ENCODE peak calls at places on chromosomes 3 and 15, in eight cellular contexts. U, P, J, T, S, B, G and V are unnamed samples.
A peak's percentile ranks its signal among the peaks of the same experiment; 100 is the strongest.

GRCh38 chr3:128084675-128085021 is 32.4 kb downstream of the SEC61A1 start:
- DNase-seq in P (no peak), J (no peak), S (no peak), B (no peak), U (no peak), T (no peak), G (no peak), V (no peak)

GRCh38 chr15:40891810-40892448 is 2.3 kb upstream of the VPS18 start:
- DNase-seq in G (no peak), T (no peak), S (no peak), U (no peak), B (peak; percentile 55), P (peak; percentile 40), J (no peak), V (no peak)

GRCh38 chr15:40766194-40766830 is 2.4 kb downstream of the GCHFR start:
- DNase-seq in T (no peak), U (no peak), P (no peak), G (no peak), B (no peak), S (no peak), J (no peak), V (no peak)

GRCh38 chr3:116939550-116939949 is 230.0 kb downstream of the TUSC7 start:
- DNase-seq in B (no peak), T (no peak), S (no peak), J (no peak), P (no peak), G (no peak), U (no peak), V (no peak)

GRCh38 chr3:197598404-197598980 is 42.7 kb upstream of the BDH1 start:
- DNase-seq in J (no peak), T (no peak), B (no peak), U (no peak), G (no peak), P (no peak), S (no peak), V (no peak)

GRCh38 chr15:77541421-77542181 is 91.1 kb downstream of the LINGO1 start:
- DNase-seq in J (peak; percentile 73), B (no peak), P (no peak), U (no peak), G (no peak), T (no peak), S (no peak), V (peak; percentile 61)

GRCh38 chr15:91075761-91076160 is 24.3 kb upstream of the SV2B start:
- DNase-seq in T (no peak), P (no peak), B (no peak), J (no peak), G (no peak), U (no peak), S (no peak), V (no peak)

GRCh38 chr3:141840737-141841544 is 35.5 kb upstream of the ATP1B3 start:
- DNase-seq in U (no peak), B (peak; percentile 84), S (no peak), J (no peak), T (no peak), G (no peak), P (no peak), V (no peak)

GRCh38 chr3:56257826-56258225 is 210.4 kb downstream of the ERC2 start:
- DNase-seq in U (no peak), T (no peak), G (no peak), S (no peak), B (no peak), P (no peak), J (no peak), V (no peak)

GRCh38 chr15:71526061-71526460 is 284.3 kb upstream of the NR2E3 start:
- DNase-seq in U (no peak), J (no peak), T (no peak), B (no peak), P (no peak), S (no peak), G (no peak), V (no peak)

GRCh38 chr3:124246949-124247348 is 255.0 kb upstream of the ROPN1 start:
- DNase-seq in U (no peak), S (no peak), P (peak; percentile 43), T (no peak), G (peak; percentile 12), B (peak; percentile 26), J (no peak), V (no peak)

GRCh38 chr15:90685688-90686434 is 31.3 kb upstream of the BLM start:
- DNase-seq in U (no peak), J (no peak), G (no peak), P (no peak), B (no peak), T (no peak), S (no peak), V (no peak)

GRCh38 chr3:40829876-40830275 is 305.1 kb downstream of the ZNF621 start:
- DNase-seq in S (no peak), T (no peak), P (peak; percentile 68), U (no peak), B (no peak), G (no peak), J (no peak), V (no peak)

GRCh38 chr3:118705827-118706226 is 328.8 kb downstream of the IGSF11 start:
- DNase-seq in U (no peak), P (no peak), T (no peak), G (no peak), B (no peak), S (no peak), J (no peak), V (no peak)

GRCh38 chr3:107690522-107691138 is 167.9 kb downstream of the BBX start:
- DNase-seq in J (no peak), P (peak; percentile 45), B (peak; percentile 51), U (no peak), G (peak; percentile 8), T (no peak), S (no peak), V (no peak)

GRCh38 chr15:77018796-77019475 is 24.0 kb downstream of the PSTPIP1 start:
- DNase-seq in J (peak; percentile 76), T (no peak), U (no peak), P (no peak), G (no peak), S (no peak), B (no peak), V (no peak)

DNA sequence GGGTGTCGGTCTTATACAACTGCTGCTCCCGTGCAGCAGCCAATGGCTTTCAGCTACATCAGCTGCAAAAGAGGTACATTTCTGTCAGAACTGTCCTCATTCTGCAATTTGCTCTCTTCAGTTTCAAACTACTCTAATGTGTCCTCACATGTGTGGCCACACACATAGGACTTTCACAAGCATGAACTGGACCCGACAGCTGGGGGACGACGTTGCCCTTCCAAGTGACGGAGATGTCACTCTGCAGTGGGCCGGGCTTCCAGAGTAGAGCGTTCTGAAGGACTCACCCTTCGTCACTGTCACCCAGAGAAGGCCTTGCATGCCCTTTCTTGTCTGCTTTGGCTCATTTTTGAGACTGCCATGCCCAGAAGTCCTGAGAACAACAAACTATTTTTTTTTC is 189.8 kb downstream of the ATP10A start:
- DNase-seq in P (no peak), G (no peak), U (no peak), S (no peak), J (no peak), T (no peak), B (no peak), V (no peak)
- TF ChIP-seq POLR2AphosphoS5 in P (no peak), G (no peak), U (no peak), S (no peak), J (no peak), T (no peak), B (no peak), V (no peak)

DNA sequence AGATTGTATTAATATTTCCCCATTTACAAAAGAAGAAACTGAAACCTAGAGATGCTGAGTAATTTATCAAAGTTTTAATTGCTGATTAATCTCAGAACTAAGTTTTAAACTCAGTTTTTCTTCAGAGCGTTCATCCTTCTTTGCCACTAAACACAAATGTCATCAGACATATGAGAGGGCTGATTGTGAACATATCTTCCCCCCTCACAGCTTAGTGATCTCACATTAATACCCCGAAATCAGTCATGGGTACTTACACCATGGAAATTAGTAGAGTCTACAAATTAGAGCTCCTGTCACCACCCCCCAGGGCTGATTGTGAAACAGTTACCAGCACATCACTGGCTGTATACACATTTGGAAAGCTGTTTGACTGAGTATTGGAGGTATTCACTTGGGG is 189.3 kb upstream of the SGO1 start:
- DNase-seq in T (no peak), G (no peak), J (no peak), U (no peak), B (no peak), P (no peak), S (no peak), V (no peak)
- H3K4me1 ChIP-seq in T (no peaks in the 10 kb centered on the region), G (no peaks in the 10 kb centered on the region), J (no peaks in the 10 kb centered on the region), U (no peaks in the 10 kb centered on the region), B (no peaks in the 10 kb centered on the region), P (no peaks in the 10 kb centered on the region), S (no peaks in the 10 kb centered on the region), V (no peaks in the 10 kb centered on the region)

GRCh38 chr15:93050648-93051047 is 38.4 kb downstream of the RGMA start:
- DNase-seq in S (no peak), T (no peak), B (no peak), P (no peak), J (no peak), G (no peak), U (no peak), V (no peak)
- TF ChIP-seq CTCF in S (no peak), T (no peak), B (no peak), P (no peak), J (no peak), G (no peak), U (no peak), V (no peak)

GRCh38 chr15:62389887-62390792 is 225.1 kb upstream of the C2CD4B start:
- DNase-seq in J (peak; percentile 91), S (no peak), P (peak; percentile 52), T (peak; percentile 53), B (peak; percentile 74), G (no peak), U (no peak), V (peak; percentile 79)

GRCh38 chr15:62392411-62392810 is 227.3 kb upstream of the C2CD4B start:
- DNase-seq in T (no peak), P (peak; percentile 75), B (no peak), S (no peak), U (no peak), J (no peak), G (no peak), V (no peak)

GRCh38 chr15:62393196-62393595 is 228.1 kb upstream of the C2CD4B start:
- DNase-seq in P (no peak), B (no peak), U (no peak), S (no peak), T (no peak), G (no peak), J (no peak), V (no peak)

GRCh38 chr15:62391565-62392262 is 226.6 kb upstream of the C2CD4B start:
- DNase-seq in G (no peak), T (peak; percentile 59), P (peak; percentile 29), J (peak; percentile 79), B (peak; percentile 31), U (no peak), S (no peak), V (peak; percentile 79)

DNA sequence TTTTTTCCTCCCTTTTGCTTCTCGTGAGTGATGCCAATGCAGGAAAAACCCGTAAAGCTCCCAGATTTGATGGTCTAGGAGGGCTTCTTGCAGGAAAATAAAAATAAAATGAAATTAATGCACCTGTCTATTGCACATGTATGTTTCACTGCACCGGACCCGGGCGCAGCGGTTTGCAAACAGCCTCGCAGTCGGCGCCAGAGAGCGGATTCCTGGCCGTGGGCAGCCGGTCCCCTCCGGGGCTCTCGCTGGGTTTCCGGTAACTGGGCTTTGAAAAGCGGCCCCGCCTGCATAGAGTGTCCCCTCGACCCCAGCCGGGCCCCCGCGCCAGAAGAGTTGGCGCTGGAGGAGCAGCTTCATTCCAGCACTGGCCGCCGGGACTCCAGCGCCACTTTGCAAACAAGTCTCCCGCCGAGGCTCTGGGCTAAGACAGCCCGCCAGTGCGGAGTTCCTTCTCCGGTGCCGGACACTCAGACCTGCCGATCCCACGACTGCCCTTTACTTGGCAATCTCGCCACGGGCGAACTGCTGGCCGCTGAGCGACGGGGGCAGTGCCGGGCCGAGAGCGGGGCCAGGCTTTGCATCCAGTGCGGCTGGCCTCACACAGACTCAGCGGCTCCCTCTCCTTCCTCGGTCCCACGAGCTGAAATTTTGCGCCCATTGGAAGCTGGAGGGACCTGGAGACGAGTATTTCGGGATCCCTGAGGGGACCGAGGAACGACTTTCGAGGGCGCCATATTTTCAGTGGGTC is 225.9 kb upstream of the C2CD4B start:
- DNase-seq in T (no peak), S (no peak), U (no peak), B (peak; percentile 57), G (no peak), J (peak; percentile 80), P (peak; percentile 32), V (peak; percentile 74)
- TF ChIP-seq POLR2AphosphoS5 in T (no peak), S (no peak), U (no peak), B (no peak), G (no peak), J (peak; percentile 14), P (no peak), V (no peak)